ENCODE peak calls at places on chromosome 16, in eight cellular contexts. H is GM19239; N is ascending aorta; L is NCI-H1092; S is NCI-H146; J is astrocyte of the spinal cord; C is NCI-H1105 treated with DMSO at 0.1 percent for 48 hours; I is stimulated activated CD4-positive, alpha-beta T cell treated with anti-CD3 and anti-CD28 coated beads, Interleukin-2, amount 100 ng/mL, for 48 hours. B is an unnamed sample.
A peak's percentile ranks its signal among the peaks of the same experiment; 100 is the strongest.

GRCh38 chr16:54651851-54652770 is 278.6 kb upstream of the IRX5 start:
- DNase-seq in S (no peak), C (no peak), I (no peak), J (no peak), H (no peak), N (no peak), L (no peak), B (no peak)

GRCh38 chr16:4283939-4284338 is 11.1 kb upstream of the TFAP4 start:
- DNase-seq in N (no peak), J (peak; percentile 22), I (no peak), C (no peak), L (no peak), S (no peak), H (no peak), B (no peak)

GRCh38 chr16:11259655-11260595 is 3.9 kb upstream of the SOCS1 start:
- DNase-seq in H (no peak), S (no peak), I (no peak), C (no peak), L (no peak), N (no peak), J (no peak), B (no peak)

GRCh38 chr16:75193730-75194444 is 13.1 kb downstream of the CTRB2 start:
- DNase-seq in J (no peak), L (no peak), C (no peak), I (no peak), H (no peak), S (no peak), N (no peak), B (no peak)

GRCh38 chr16:49602201-49603041 is 228.8 kb downstream of the C16orf78 start:
- DNase-seq in L (no peak), C (no peak), S (no peak), N (no peak), J (no peak), H (no peak), I (no peak), B (no peak)

GRCh38 chr16:67137605-67138004 is 13.2 kb downstream of the B3GNT9 start:
- DNase-seq in S (no peak), I (no peak), C (peak; percentile 2), J (no peak), H (no peak), N (no peak), L (no peak), B (no peak)

GRCh38 chr16:7185179-7185578 is 147.5 kb upstream of the RBFOX1 start:
- DNase-seq in S (no peak), C (no peak), L (no peak), I (no peak), J (no peak), N (no peak), H (no peak), B (no peak)

GRCh38 chr16:78098544-78099371 is 696 bp upstream of the WWOX start:
- DNase-seq in S (peak; percentile 19), C (no peak), N (no peak), I (no peak), J (no peak), L (no peak), H (no peak), B (no peak)

GRCh38 chr16:14098081-14098480 is 27.0 kb downstream of the MRTFB start:
- DNase-seq in N (no peak), H (no peak), I (no peak), J (no peak), S (peak; percentile 22), L (no peak), C (no peak), B (no peak)

GRCh38 chr16:30054451-30054850 is 11.1 kb upstream of the ALDOA start:
- DNase-seq in L (no peak), N (no peak), I (no peak), J (no peak), S (no peak), C (no peak), H (no peak), B (no peak)

GRCh38 chr16:4660454-4661007 is 32.8 kb upstream of the NUDT16L1 start:
- DNase-seq in I (peak; percentile 72), S (no peak), C (no peak), L (peak; percentile 93), J (peak; percentile 68), H (no peak), N (no peak), B (peak; percentile 86)

GRCh38 chr16:21684199-21684598 is 20.4 kb downstream of the OTOA start:
- DNase-seq in L (no peak), C (peak; percentile 2), H (no peak), N (no peak), S (no peak), J (no peak), I (peak; percentile 62), B (peak; percentile 25)

GRCh38 chr16:87380875-87381274 is 2.7 kb downstream of the FBXO31 start:
- DNase-seq in L (no peak), S (no peak), I (no peak), H (no peak), N (no peak), C (no peak), J (peak; percentile 49), B (no peak)

GRCh38 chr16:7231762-7232161 is 100.9 kb upstream of the RBFOX1 start:
- DNase-seq in S (no peak), C (no peak), N (no peak), J (no peak), L (no peak), I (no peak), H (no peak), B (no peak)

GRCh38 chr16:70410736-70411135 is 28.2 kb downstream of the ST3GAL2 start:
- DNase-seq in I (no peak), L (no peak), N (no peak), J (peak; percentile 32), H (no peak), S (no peak), C (no peak), B (no peak)

GRCh38 chr16:49643429-49644142 is 212.3 kb downstream of the ZNF423 start:
- DNase-seq in C (no peak), L (no peak), H (no peak), S (no peak), N (no peak), J (peak; percentile 92), I (no peak), B (no peak)

GRCh38 chr16:12558641-12559040 is 245.0 kb downstream of the CPPED1 start:
- DNase-seq in S (peak; percentile 21), L (no peak), J (no peak), H (no peak), N (no peak), C (no peak), I (no peak), B (no peak)

GRCh38 chr16:82395212-82395611 is 225.2 kb upstream of the MPHOSPH6 start:
- DNase-seq in I (no peak), L (no peak), N (no peak), J (no peak), H (no peak), S (no peak), C (no peak), B (no peak)

GRCh38 chr16:1124795-1125194 is 28.1 kb upstream of the CACNA1H start:
- DNase-seq in L (no peak), C (no peak), I (no peak), J (no peak), H (no peak), S (no peak), N (no peak), B (no peak)

GRCh38 chr16:87919681-87919994 is 16.7 kb downstream of the CA5A start:
- DNase-seq in S (no peak), C (no peak), H (no peak), I (no peak), N (no peak), J (no peak), L (no peak), B (no peak)

GRCh38 chr16:83117810-83118209 is 491.0 kb downstream of the CDH13 start:
- DNase-seq in J (no peak), L (no peak), S (no peak), H (no peak), I (no peak), N (no peak), C (no peak), B (no peak)

B was measured in COR-L47.